ENCODE peak calls at places on chromosomes 12 and 14, in six cellular contexts. P is GM23248, B is neural progenitor cell, Z is SK-N-SH, X is HCT116, L is GM23338. J is an unnamed sample.
A peak's percentile ranks its signal among the peaks of the same experiment; 100 is the strongest.

GRCh38 chr12:88420460-88420859 is 159.8 kb downstream of the KITLG start:
- DNase-seq in Z (no peak), L (no peak), B (no peak), X (peak; percentile 13), P (peak; percentile 94), J (no peak)

GRCh38 chr12:79069009-79069408 is 204.4 kb downstream of the SYT1 start:
- DNase-seq in P (no peak), X (no peak), L (no peak), B (no peak), Z (no peak), J (no peak)

GRCh38 chr12:9869307-9870161 is at the start of gene CLEC2B:
- DNase-seq in L (no peak), X (no peak), B (peak; percentile 16), P (peak; percentile 91), Z (no peak), J (peak; percentile 44)

GRCh38 chr12:83414981-83415380 is 728.3 kb downstream of the TMTC2 start:
- DNase-seq in P (no peak), X (no peak), L (no peak), Z (no peak), B (no peak), J (no peak)

GRCh38 chr14:72780771-72781170 is 113.1 kb downstream of the DPF3 start:
- DNase-seq in P (peak; percentile 85), L (no peak), Z (no peak), X (no peak), B (no peak), J (no peak)

GRCh38 chr12:3980504-3981272 is 107.5 kb upstream of the PARP11 start:
- DNase-seq in L (no peak), X (no peak), Z (no peak), P (no peak), B (peak; percentile 27), J (no peak)

GRCh38 chr14:58954052-58954451 is 234.4 kb upstream of the DAAM1 start:
- DNase-seq in X (no peak), B (no peak), P (no peak), Z (no peak), L (no peak), J (no peak)

GRCh38 chr12:88310069-88310468 is 168.0 kb downstream of the TMTC3 start:
- DNase-seq in L (no peak), Z (no peak), B (no peak), P (peak; percentile 92), X (no peak), J (no peak)

GRCh38 chr12:129902371-129903091 is 1.3 kb downstream of the TMEM132D start:
- DNase-seq in X (no peak), B (peak; percentile 11), P (no peak), Z (no peak), L (peak; percentile 29), J (no peak)

GRCh38 chr12:23576372-23576771 is 373.1 kb downstream of the SOX5 start:
- DNase-seq in L (no peak), P (no peak), B (no peak), Z (no peak), X (no peak), J (no peak)

GRCh38 chr14:99055816-99056215 is 216.2 kb downstream of the BCL11B start:
- DNase-seq in P (no peak), X (no peak), B (no peak), L (no peak), Z (no peak), J (no peak)

GRCh38 chr14:45679852-45680251 is 426.9 kb upstream of the MIS18BP1 start:
- DNase-seq in P (peak; percentile 72), X (peak; percentile 15), Z (no peak), L (no peak), B (no peak), J (no peak)

GRCh38 chr14:58243790-58244555 is 670 bp upstream of the PSMA3 start:
- DNase-seq in Z (no peak), X (peak; percentile 26), P (peak; percentile 55), L (no peak), B (peak; percentile 12), J (peak; percentile 23)

GRCh38 chr14:47148686-47149085 is 497.1 kb upstream of the RPL10L start:
- DNase-seq in P (no peak), B (no peak), Z (no peak), L (no peak), X (no peak), J (no peak)

GRCh38 chr14:54175298-54175942 is 218.8 kb upstream of the BMP4 start:
- DNase-seq in X (peak; percentile 78), L (peak; percentile 93), Z (peak; percentile 54), B (peak; percentile 83), P (peak; percentile 73), J (peak; percentile 65)

GRCh38 chr12:57118711-57119271 is 7.6 kb upstream of the STAT6 start:
- DNase-seq in P (peak; percentile 64), Z (no peak), L (no peak), B (no peak), X (no peak), J (peak; percentile 38)

GRCh38 chr12:119117936-119118335 is 60.8 kb upstream of the HSPB8 start:
- DNase-seq in L (no peak), P (no peak), B (no peak), Z (no peak), X (no peak), J (no peak)

GRCh38 chr14:104865631-104866441 is 768 bp downstream of the CEP170B start:
- DNase-seq in X (peak; percentile 8), Z (peak; percentile 80), L (peak; percentile 86), P (peak; percentile 89), B (peak; percentile 72), J (no peak)

GRCh38 chr14:20782280-20782890 is 1.3 kb downstream of the RNASE6 start:
- DNase-seq in X (no peak), B (peak; percentile 18), L (peak; percentile 40), P (no peak), Z (no peak), J (peak; percentile 52)

GRCh38 chr14:83217492-83217891 is 1683.8 kb upstream of the SEL1L start:
- DNase-seq in L (no peak), P (peak; percentile 29), B (peak; percentile 13), Z (no peak), X (no peak), J (no peak)

GRCh38 chr14:39372656-39373055 is 59.6 kb downstream of the FBXO33 start:
- DNase-seq in B (no peak), P (peak; percentile 89), X (no peak), Z (no peak), L (no peak), J (no peak)

GRCh38 chr12:69929125-69929524 is 104.1 kb downstream of the MYRFL start:
- DNase-seq in X (peak; percentile 61), P (peak; percentile 55), Z (no peak), L (no peak), B (no peak), J (no peak)
- H3K27ac ChIP-seq in X (no peak overlapping the region), P (no peak overlapping the region), Z (no peak overlapping the region), L (no peak overlapping the region), B (no peak overlapping the region), J (no peak overlapping the region)

GRCh38 chr14:101069666-101070362 is 166.3 kb upstream of the RTL1 start:
- DNase-seq in P (no peak), L (no peak), X (no peak), B (no peak), Z (no peak), J (no peak)
- H3K4me1 ChIP-seq in P (peaks cover 12% of the 10 kb centered on the region), L (peaks cover 17% of the 10 kb centered on the region), X (peaks cover 18% of the 10 kb centered on the region), B (peaks cover 7% of the 10 kb centered on the region), Z (peaks cover 21% of the 10 kb centered on the region), J (no peaks in the 10 kb centered on the region)

GRCh38 chr12:11701398-11701797 is 51.9 kb downstream of the ETV6 start:
- DNase-seq in P (no peak), X (no peak), B (no peak), Z (no peak), L (no peak), J (no peak)
- TF ChIP-seq EZH2phosphoT487 in P (no peak), X (no peak), B (no peak), Z (no peak), L (no peak), J (no peak)

DNA sequence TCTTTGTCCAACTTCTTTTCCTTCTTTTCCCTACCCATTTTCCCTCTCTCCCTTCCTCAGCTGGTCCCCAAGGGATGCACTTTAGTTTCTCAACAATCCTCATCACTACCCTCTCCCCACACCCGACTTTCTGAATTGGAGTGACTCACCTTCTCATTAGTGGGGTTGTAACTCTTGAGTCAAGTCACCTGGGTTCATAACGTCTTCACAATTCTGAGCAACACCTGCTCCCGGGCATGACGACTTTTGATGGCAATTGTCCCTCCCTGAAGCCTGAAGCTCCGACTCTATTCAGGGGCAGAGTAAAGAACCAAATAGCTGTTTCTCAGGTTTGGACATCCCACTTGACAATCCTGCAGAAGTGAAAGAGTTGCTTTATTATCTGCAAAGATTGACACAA is 82.7 kb upstream of the OTX2 start:
- DNase-seq in L (no peak), P (no peak), B (no peak), X (no peak), Z (no peak), J (no peak)
- H3K27ac ChIP-seq in L (no peak overlapping the region), P (no peak overlapping the region), B (peak overlapping the region; percentile 63), X (no peak overlapping the region), Z (no peak overlapping the region), J (no peak overlapping the region)

GRCh38 chr12:106135075-106135474 is 3.7 kb downstream of the NUAK1 start:
- DNase-seq in X (no peak), B (peak; percentile 34), P (no peak), Z (no peak), L (no peak), J (no peak)

GRCh38 chr12:106137456-106138278 is 1.1 kb downstream of the NUAK1 start:
- DNase-seq in Z (no peak), X (no peak), P (peak; percentile 63), B (peak; percentile 24), L (no peak), J (no peak)

GRCh38 chr12:106134294-106134949 is 4.3 kb downstream of the NUAK1 start:
- DNase-seq in P (no peak), L (no peak), B (no peak), X (no peak), Z (no peak), J (no peak)

GRCh38 chr12:106135781-106136180 is 3.0 kb downstream of the NUAK1 start:
- DNase-seq in P (peak; percentile 88), B (peak; percentile 26), X (no peak), Z (no peak), L (no peak), J (no peak)

GRCh38 chr12:106136263-106136662 is 2.5 kb downstream of the NUAK1 start:
- DNase-seq in P (peak; percentile 92), X (peak; percentile 37), B (peak; percentile 97), L (peak; percentile 97), Z (peak; percentile 70), J (peak; percentile 68)
- H3K4me1 ChIP-seq in P (peaks cover 55% of the 10 kb centered on the region), X (peaks cover 28% of the 10 kb centered on the region), B (peaks cover 48% of the 10 kb centered on the region), L (peaks cover 67% of the 10 kb centered on the region), Z (peaks cover 25% of the 10 kb centered on the region), J (no peaks in the 10 kb centered on the region)